ENCODE peak calls at places on chromosomes 16 and 17, in seven cellular contexts. A is activated CD8-positive, alpha-beta T cell treated with anti-CD3 and anti-CD28 coated beads, Interleukin-2, amount 10 ng/mL, durations not matched to agents 7 days and 5 days; C is NCI-H1105; G is M059J; W is GM12892; N is fibroblast of lung; R is HepG2. X is an unnamed sample.

GRCh38 chr16:83952940-83953795 is at the start of gene OSGIN1:
- DNase-seq in N (peak), W (peak), G (peak), R (peak), A (peak), C (peak), X (peak)

GRCh38 chr16:89145406-89146161 is 26.0 kb upstream of the CDH15 start:
- DNase-seq in G (no peak), W (no peak), R (no peak), A (no peak), C (no peak), N (no peak), X (no peak)

GRCh38 chr16:12087901-12088364 is 111.4 kb downstream of the SNX29 start:
- DNase-seq in G (no peak), A (no peak), N (no peak), R (no peak), C (peak), W (no peak), X (no peak)

GRCh38 chr17:80968602-80969029 is 23.0 kb upstream of the CHMP6 start:
- DNase-seq in G (no peak), C (peak), A (no peak), W (no peak), N (peak), R (no peak), X (no peak)

GRCh38 chr17:78069695-78070094 is 58.9 kb downstream of the TMC6 start:
- DNase-seq in A (no peak), G (no peak), C (no peak), W (no peak), N (no peak), R (no peak), X (peak)

GRCh38 chr17:49038138-49038537 is 41.0 kb downstream of the IGF2BP1 start:
- DNase-seq in A (no peak), G (no peak), W (no peak), N (no peak), C (no peak), R (no peak), X (no peak)

GRCh38 chr17:17236295-17237025 is 508 bp downstream of the FLCN start:
- DNase-seq in R (peak), N (peak), W (no peak), G (peak), C (peak), A (peak), X (peak)

GRCh38 chr16:13186813-13187212 is 285.4 kb downstream of the SHISA9 start:
- DNase-seq in A (no peak), C (no peak), G (peak), R (peak), W (no peak), N (no peak), X (peak)

GRCh38 chr16:67606632-67607031 is 38.3 kb upstream of the CARMIL2 start:
- DNase-seq in R (no peak), C (no peak), A (no peak), N (no peak), W (no peak), G (no peak), X (no peak)

GRCh38 chr17:72705905-72706395 is 386.5 kb downstream of the SLC39A11 start:
- DNase-seq in C (no peak), G (no peak), W (peak), R (no peak), A (no peak), N (no peak), X (no peak)

GRCh38 chr17:73541561-73541981 is 102.7 kb downstream of the SDK2 start:
- DNase-seq in R (no peak), C (no peak), W (no peak), G (no peak), A (no peak), N (no peak), X (no peak)

GRCh38 chr16:66923247-66923851 is 2.0 kb downstream of the RRAD start:
- DNase-seq in N (no peak), C (no peak), A (no peak), R (no peak), G (peak), W (no peak), X (peak)

GRCh38 chr17:56172517-56172982 is 19.3 kb downstream of the ANKFN1 start:
- DNase-seq in N (no peak), G (peak), C (no peak), R (no peak), A (no peak), W (no peak), X (no peak)

GRCh38 chr16:14181371-14182050 is 110.4 kb downstream of the MRTFB start:
- DNase-seq in R (no peak), C (no peak), G (peak), A (no peak), W (no peak), N (peak), X (peak)

GRCh38 chr17:57338257-57338919 is 82.1 kb downstream of the MSI2 start:
- DNase-seq in W (peak), C (no peak), G (no peak), N (no peak), R (no peak), A (peak), X (no peak)

GRCh38 chr17:68087851-68088250 is 52.3 kb downstream of the KPNA2 start:
- DNase-seq in R (no peak), G (no peak), N (no peak), A (no peak), C (no peak), W (no peak), X (no peak)

X was measured in kidney tubule cell.